ENCODE peak calls at places on chromosomes 16 and 17, in five cellular contexts. R, P, I, V and T are unnamed samples.

GRCh38 chr17:30235386-30236296 is at the start of gene SLC6A4:
- DNase-seq in R (no peak), P (no peak), I (peak; percentile 60), V (no peak), T (no peak)

GRCh38 chr17:31313982-31314787 is at the start of gene EVI2B:
- DNase-seq in R (no peak), P (peak; percentile 87), I (no peak), V (no peak), T (no peak)

GRCh38 chr17:77530591-77530990 is 389.8 kb downstream of the SEC14L1 start:
- DNase-seq in R (no peak), P (no peak), I (no peak), V (peak; percentile 27), T (no peak)

GRCh38 chr17:65542067-65542466 is 19.4 kb downstream of the AXIN2 start:
- DNase-seq in R (no peak), P (no peak), I (no peak), V (no peak), T (no peak)

GRCh38 chr17:66690166-66690565 is 144.8 kb upstream of the CACNG5 start:
- DNase-seq in R (no peak), P (no peak), I (no peak), V (no peak), T (no peak)

GRCh38 chr17:57135748-57136342 is 50.8 kb downstream of the AKAP1 start:
- DNase-seq in R (no peak), P (no peak), I (no peak), V (no peak), T (no peak)

GRCh38 chr16:51151951-51152663 is 1.0 kb upstream of the SALL1 start:
- DNase-seq in R (no peak), P (no peak), I (peak; percentile 91), V (no peak), T (peak; percentile 72)

GRCh38 chr16:85963746-85964370 is 64.9 kb downstream of the IRF8 start:
- DNase-seq in R (no peak), P (no peak), I (no peak), V (peak; percentile 80), T (no peak)

GRCh38 chr17:12744298-12744697 is 45.0 kb upstream of the ARHGAP44 start:
- DNase-seq in R (no peak), P (no peak), I (peak; percentile 36), V (no peak), T (peak; percentile 47)

GRCh38 chr17:40480501-40481003 is 20.9 kb downstream of the TNS4 start:
- DNase-seq in R (peak; percentile 70), P (peak; percentile 67), I (peak; percentile 76), V (no peak), T (no peak)

GRCh38 chr16:8808613-8809353 is 11.1 kb downstream of the PMM2 start:
- DNase-seq in R (no peak), P (no peak), I (no peak), V (no peak), T (peak; percentile 43)

GRCh38 chr16:12002447-12003006 is 26.0 kb downstream of the SNX29 start:
- DNase-seq in R (no peak), P (no peak), I (no peak), V (no peak), T (no peak)

GRCh38 chr17:77634710-77635109 is 323.8 kb upstream of the TNRC6C start:
- DNase-seq in R (no peak), P (peak; percentile 20), I (peak; percentile 25), V (no peak), T (no peak)

GRCh38 chr17:29151567-29151966 is 28.6 kb downstream of the MYO18A start:
- DNase-seq in R (no peak), P (no peak), I (peak; percentile 69), V (no peak), T (no peak)

GRCh38 chr17:51703364-51704341 is 443.3 kb downstream of the UTP18 start:
- DNase-seq in R (no peak), P (no peak), I (no peak), V (no peak), T (no peak)

GRCh38 chr16:21646721-21647561 is 5.5 kb downstream of the IGSF6 start:
- DNase-seq in R (peak; percentile 56), P (peak; percentile 91), I (no peak), V (no peak), T (no peak)

GRCh38 chr16:880471-881171 is 80.1 kb upstream of the GNG13 start:
- DNase-seq in R (no peak), P (no peak), I (no peak), V (no peak), T (no peak)

GRCh38 chr16:4846503-4846900 is 586 bp downstream of the GLYR1 start:
- DNase-seq in R (peak; percentile 3), P (peak; percentile 55), I (peak; percentile 32), V (peak; percentile 81), T (no peak)

GRCh38 chr16:69870761-69871160 is 80.4 kb upstream of the CLEC18A start:
- DNase-seq in R (no peak), P (no peak), I (no peak), V (no peak), T (no peak)

GRCh38 chr16:35463358-35463757 is 2003.9 kb downstream of the TP53TG3F start:
- DNase-seq in R (no peak), P (no peak), I (no peak), V (no peak), T (no peak)
- H3K9me3 ChIP-seq in R (no peaks in the 10 kb centered on the region), P (peaks cover 5% of the 10 kb centered on the region), I (peaks cover 84% of the 10 kb centered on the region), V (no peaks in the 10 kb centered on the region), T (peaks cover 12% of the 10 kb centered on the region)

GRCh38 chr16:3317315-3317999 is 12.2 kb downstream of the ZNF75A start:
- DNase-seq in R (no peak), P (no peak), I (no peak), V (no peak), T (no peak)
- H3K9me3 ChIP-seq in R (peaks cover 64% of the 10 kb centered on the region), P (no peaks in the 10 kb centered on the region), I (peaks cover 88% of the 10 kb centered on the region), V (peaks cover 86% of the 10 kb centered on the region), T (peaks cover 98% of the 10 kb centered on the region)

GRCh38 chr16:75151798-75152197 is 3.5 kb downstream of the ZFP1 start:
- DNase-seq in R (no peak), P (no peak), I (no peak), V (no peak), T (no peak)

GRCh38 chr16:75148311-75149195 is at the start of gene ZFP1:
- DNase-seq in R (peak; percentile 92), P (peak; percentile 97), I (peak; percentile 94), V (peak; percentile 98), T (peak; percentile 96)

GRCh38 chr16:75147968-75148310 is 385 bp upstream of the ZFP1 start:
- DNase-seq in R (no peak), P (no peak), I (no peak), V (no peak), T (no peak)

DNA sequence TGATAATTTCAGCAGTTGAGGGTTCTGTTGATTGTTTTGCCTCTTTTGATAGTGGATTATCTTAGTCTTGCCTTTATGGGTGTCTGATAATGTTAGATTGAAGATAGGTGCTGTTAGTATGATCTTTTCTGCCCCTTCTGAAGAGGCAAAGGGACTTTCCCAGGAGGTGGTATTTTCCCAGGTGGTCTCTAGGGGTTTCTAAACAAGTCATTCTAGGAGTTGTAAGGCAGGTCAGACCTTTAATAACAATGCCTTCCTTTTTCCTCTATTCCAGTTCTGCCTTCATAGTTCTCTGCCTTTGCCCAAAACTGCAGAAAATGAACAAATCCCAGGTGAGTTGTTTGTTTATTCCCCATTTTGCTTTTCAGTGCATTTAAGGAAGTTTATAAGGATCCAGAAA is 4.3 kb downstream of the ZFP1 start:
- DNase-seq in R (no peak), P (no peak), I (no peak), V (no peak), T (no peak)
- H3K9me3 ChIP-seq in R (no peaks in the 10 kb centered on the region), P (peaks cover 37% of the 10 kb centered on the region), I (no peaks in the 10 kb centered on the region), V (peaks cover 9% of the 10 kb centered on the region), T (peaks cover 5% of the 10 kb centered on the region)

DNA sequence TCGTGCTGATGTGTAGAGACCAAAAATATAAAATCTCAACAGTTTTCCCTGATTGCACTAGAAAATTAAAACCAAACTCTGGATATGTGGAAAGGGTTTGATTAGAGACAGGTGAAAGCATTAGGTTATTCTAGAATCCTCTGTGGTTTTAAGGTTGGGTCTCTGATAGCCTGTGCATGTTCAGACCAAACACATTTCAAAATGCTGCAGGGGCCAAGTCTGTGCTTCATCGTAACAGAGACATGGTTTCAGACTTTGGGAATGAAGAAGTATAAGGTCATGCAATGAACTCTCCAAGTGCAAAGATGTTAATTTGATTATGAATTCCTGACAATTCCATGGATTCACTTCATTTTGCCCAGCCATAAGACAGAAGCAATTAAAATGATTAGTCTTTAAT is 261.0 kb upstream of the KCNJ16 start:
- DNase-seq in R (no peak), P (no peak), I (no peak), V (no peak), T (no peak)
- H3K9me3 ChIP-seq in R (no peaks in the 10 kb centered on the region), P (no peaks in the 10 kb centered on the region), I (no peaks in the 10 kb centered on the region), V (no peaks in the 10 kb centered on the region), T (no peaks in the 10 kb centered on the region)

DNA sequence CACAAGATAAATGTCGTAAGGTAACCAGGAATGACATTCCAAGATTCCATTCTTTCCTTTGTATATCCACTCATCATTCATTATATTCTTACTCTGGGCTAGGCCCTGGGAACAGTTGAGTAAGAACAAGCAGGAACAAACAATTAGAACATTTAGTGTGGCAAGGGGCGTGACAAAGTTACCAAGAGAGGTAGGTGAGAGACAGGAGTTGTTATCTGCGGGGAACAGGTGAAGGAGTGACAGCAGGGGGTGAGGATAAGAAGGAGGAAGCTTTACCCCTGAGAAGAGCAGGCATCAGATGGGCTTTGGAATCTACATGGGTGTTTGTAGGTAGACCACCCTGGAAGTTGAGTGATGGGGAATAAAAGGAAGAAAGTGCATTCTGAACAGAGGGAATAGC is 568.9 kb downstream of the WWOX start:
- DNase-seq in R (no peak), P (no peak), I (no peak), V (no peak), T (no peak)
- H3K9me3 ChIP-seq in R (no peaks in the 10 kb centered on the region), P (no peaks in the 10 kb centered on the region), I (no peaks in the 10 kb centered on the region), V (no peaks in the 10 kb centered on the region), T (no peaks in the 10 kb centered on the region)

GRCh38 chr16:10410469-10410868 is 24.6 kb downstream of the ATF7IP2 start:
- DNase-seq in R (no peak), P (no peak), I (no peak), V (no peak), T (no peak)
- H3K9me3 ChIP-seq in R (peaks cover 24% of the 10 kb centered on the region), P (peaks cover 43% of the 10 kb centered on the region), I (peaks cover 6% of the 10 kb centered on the region), V (peaks cover 59% of the 10 kb centered on the region), T (peaks cover 62% of the 10 kb centered on the region)